ENCODE peak calls at places on chromosomes 2 and 18, in eight cellular contexts. B is CMK; I is HFF-Myc; W is GM12892; E is Daoy; C is effector CD4-positive, alpha-beta T cell; L is aorta; K is body of pancreas. U is an unnamed sample.

GRCh38 chr2:71534201-71534600 is 80.8 kb downstream of the DYSF start:
- DNase-seq in B (no peak), I (no peak), W (no peak), E (no peak), C (no peak), L (no peak), K (no peak), U (no peak)

GRCh38 chr2:19104503-19104902 is 253.9 kb downstream of the OSR1 start:
- DNase-seq in B (no peak), I (no peak), W (no peak), E (no peak), C (no peak), L (no peak), K (peak; percentile 38), U (no peak)

GRCh38 chr2:143375376-143375880 is 246.2 kb downstream of the ARHGAP15 start:
- DNase-seq in B (no peak), I (no peak), W (no peak), E (no peak), C (no peak), L (no peak), K (no peak), U (no peak)

GRCh38 chr2:25606892-25607291 is 66.5 kb downstream of the DTNB start:
- DNase-seq in B (no peak), I (no peak), W (no peak), E (peak; percentile 39), C (no peak), L (no peak), K (no peak), U (no peak)

GRCh38 chr2:36371963-36372391 is 16.4 kb downstream of the CRIM1 start:
- DNase-seq in B (no peak), I (peak; percentile 88), W (no peak), E (peak; percentile 85), C (no peak), L (no peak), K (no peak), U (no peak)

GRCh38 chr18:61957801-61958516 is 65.2 kb upstream of the RNF152 start:
- DNase-seq in B (no peak), I (no peak), W (no peak), E (peak; percentile 15), C (no peak), L (no peak), K (no peak), U (no peak)

GRCh38 chr2:20516646-20517341 is 69.9 kb downstream of the RHOB start:
- DNase-seq in B (no peak), I (no peak), W (no peak), E (no peak), C (no peak), L (no peak), K (peak; percentile 48), U (peak; percentile 54)

GRCh38 chr2:236969767-236970655 is 115.7 kb upstream of the COPS8 start:
- DNase-seq in B (no peak), I (no peak), W (no peak), E (no peak), C (peak; percentile 10), L (no peak), K (no peak), U (no peak)

GRCh38 chr2:116810071-116810470 is 1004.4 kb upstream of the DDX18 start:
- DNase-seq in B (no peak), I (no peak), W (no peak), E (no peak), C (no peak), L (no peak), K (no peak), U (no peak)

GRCh38 chr18:60372141-60372540 is 434 bp downstream of the MC4R start:
- DNase-seq in B (no peak), I (no peak), W (no peak), E (no peak), C (no peak), L (no peak), K (no peak), U (no peak)

GRCh38 chr2:240411261-240412160 is 24.0 kb upstream of the GPC1 start:
- DNase-seq in B (no peak), I (no peak), W (no peak), E (no peak), C (no peak), L (peak; percentile 33), K (no peak), U (no peak)

GRCh38 chr2:135744761-135745314 is 3.2 kb downstream of the UBXN4 start:
- DNase-seq in B (peak; percentile 5), I (no peak), W (no peak), E (peak; percentile 22), C (no peak), L (no peak), K (peak; percentile 7), U (peak; percentile 29)

GRCh38 chr2:176114120-176114929 is 2.3 kb upstream of the HOXD10 start:
- DNase-seq in B (no peak), I (no peak), W (no peak), E (no peak), C (no peak), L (no peak), K (no peak), U (no peak)

GRCh38 chr2:182509-183122 is 81.2 kb downstream of the SH3YL1 start:
- DNase-seq in B (no peak), I (no peak), W (no peak), E (no peak), C (no peak), L (no peak), K (no peak), U (no peak)

GRCh38 chr2:79040967-79041582 is 15.6 kb downstream of the REG3G start:
- DNase-seq in B (no peak), I (no peak), W (no peak), E (no peak), C (no peak), L (no peak), K (peak; percentile 48), U (no peak)

GRCh38 chr18:50814387-50814786 is 5.4 kb downstream of the MRO start:
- DNase-seq in B (no peak), I (no peak), W (no peak), E (no peak), C (no peak), L (no peak), K (no peak), U (no peak)

GRCh38 chr2:128308284-128308731 is 10.4 kb downstream of the HS6ST1 start:
- DNase-seq in B (no peak), I (no peak), W (no peak), E (no peak), C (no peak), L (peak; percentile 79), K (no peak), U (no peak)

U was measured in GM12864.